ENCODE peak calls at places on chromosome 16, in five cellular contexts. Y is activated naive CD4-positive, alpha-beta T cell treated with anti-CD3 and anti-CD28 coated beads, Interleukin-2, amount 50 U/mL, for 72 hours; G is Right ventricle myocardium superior; X is CD8-positive, alpha-beta T cell; Q is lower lobe of right lung. E is an unnamed sample.

GRCh38 chr16:56817938-56818337 is 47.1 kb upstream of the SLC12A3 start:
- ATAC-seq in G (no peak), Y (no peak), X (no peak), Q (no peak), E (no peak)

GRCh38 chr16:82641336-82641984 is 14.7 kb downstream of the CDH13 start:
- ATAC-seq in Q (no peak), X (peak), Y (peak), G (no peak), E (no peak)

GRCh38 chr16:2085669-2086068 is 37.9 kb downstream of the TSC2 start:
- ATAC-seq in Y (no peak), Q (no peak), G (no peak), X (no peak), E (no peak)

GRCh38 chr16:84193480-84193879 is 2.5 kb downstream of the ADAD2 start:
- ATAC-seq in G (no peak), Q (no peak), Y (peak), X (peak), E (no peak)

GRCh38 chr16:86396318-86396882 is 113.9 kb upstream of the FOXF1 start:
- ATAC-seq in Y (no peak), X (no peak), G (no peak), Q (no peak), E (no peak)

GRCh38 chr16:31868701-31869167 is 4.9 kb upstream of the ZNF267 start:
- ATAC-seq in G (peak), Q (peak), Y (peak), X (peak), E (peak)

GRCh38 chr16:11087691-11088431 is 143.5 kb downstream of the CLEC16A start:
- ATAC-seq in Y (peak), X (peak), G (no peak), Q (no peak), E (no peak)

GRCh38 chr16:2039286-2040030 is 8.2 kb downstream of the NTHL1 start:
- ATAC-seq in Y (no peak), G (peak), X (no peak), Q (peak), E (no peak)

GRCh38 chr16:9039208-9039607 is 52.2 kb upstream of the HAPSTR1 start:
- ATAC-seq in G (no peak), X (no peak), Q (no peak), Y (no peak), E (no peak)

GRCh38 chr16:35596467-35596866 is 2137.1 kb downstream of the TP53TG3F start:
- ATAC-seq in Q (no peak), G (no peak), X (no peak), Y (no peak), E (no peak)

GRCh38 chr16:84847554-84848415 is 28.0 kb downstream of the CRISPLD2 start:
- ATAC-seq in G (no peak), Y (no peak), X (no peak), Q (no peak), E (no peak)

GRCh38 chr16:47493358-47494337 is 32.5 kb downstream of the PHKB start:
- ATAC-seq in G (peak), X (no peak), Y (no peak), Q (no peak), E (no peak)

GRCh38 chr16:18800674-18801196 is 614 bp downstream of the ARL6IP1 start:
- ATAC-seq in G (peak), Y (no peak), Q (peak), X (no peak), E (no peak)

GRCh38 chr16:87837627-87838289 is 31.5 kb downstream of the SLC7A5 start:
- ATAC-seq in X (no peak), Q (no peak), Y (no peak), G (no peak), E (no peak)

GRCh38 chr16:138049-138417 is 440 bp downstream of the NPRL3 start:
- ATAC-seq in X (peak), G (peak), Q (peak), Y (peak), E (peak)

GRCh38 chr16:11285842-11286241 is 4.7 kb upstream of the PRM1 start:
- ATAC-seq in X (no peak), Y (no peak), Q (no peak), G (no peak), E (no peak)

GRCh38 chr16:47574091-47575054 is 113.2 kb downstream of the PHKB start:
- ATAC-seq in G (no peak), Q (peak), X (peak), Y (peak), E (peak)

GRCh38 chr16:62711797-62712196 is 675.6 kb upstream of the CDH8 start:
- ATAC-seq in Q (no peak), G (no peak), X (no peak), Y (no peak), E (no peak)

GRCh38 chr16:30429418-30429677 is 482 bp downstream of the DCTPP1 start:
- ATAC-seq in X (no peak), Y (no peak), Q (no peak), G (no peak), E (no peak)

GRCh38 chr16:46748775-46749705 is 896 bp upstream of the MYLK3 start:
- ATAC-seq in Q (no peak), G (peak), Y (no peak), X (no peak), E (no peak)

GRCh38 chr16:15450624-15451023 is 16.2 kb downstream of the BMERB1 start:
- ATAC-seq in X (no peak), Y (no peak), Q (no peak), G (peak), E (no peak)

GRCh38 chr16:88320947-88321634 is 61.7 kb upstream of the ZNF469 start:
- ATAC-seq in X (no peak), G (no peak), Y (peak), Q (no peak), E (no peak)

GRCh38 chr16:89738538-89739317 is 17.4 kb downstream of the ZNF276 start:
- ATAC-seq in G (no peak), X (no peak), Q (no peak), Y (no peak), E (no peak)

GRCh38 chr16:11148045-11148444 is 108.0 kb downstream of the SOCS1 start:
- ATAC-seq in X (no peak), Q (no peak), Y (no peak), G (no peak), E (no peak)

GRCh38 chr16:49012961-49013726 is 268.5 kb downstream of the CBLN1 start:
- ATAC-seq in G (peak), X (no peak), Q (no peak), Y (no peak), E (no peak)

GRCh38 chr16:89986600-89986999 is 32.7 kb downstream of the DBNDD1 start:
- ATAC-seq in X (no peak), G (no peak), Y (no peak), Q (no peak), E (no peak)

GRCh38 chr16:50676684-50677225 is 4.4 kb downstream of the SNX20 start:
- ATAC-seq in X (no peak), Y (no peak), Q (no peak), G (no peak), E (no peak)

GRCh38 chr16:82016268-82016667 is 5.0 kb upstream of the SDR42E1 start:
- ATAC-seq in X (no peak), Y (no peak), Q (peak), G (no peak), E (peak)

GRCh38 chr16:70430667-70431536 is 8.0 kb downstream of the ST3GAL2 start:
- ATAC-seq in Q (peak), X (peak), Y (peak), G (no peak), E (peak)

GRCh38 chr16:29306953-29307597 is 99.4 kb downstream of the NPIPB11 start:
- ATAC-seq in X (no peak), Q (no peak), G (no peak), Y (no peak), E (peak)

GRCh38 chr16:81276323-81276722 is 37.8 kb downstream of the BCO1 start:
- ATAC-seq in Y (no peak), X (no peak), G (no peak), Q (no peak), E (no peak)

GRCh38 chr16:70576431-70577255 is 53.0 kb downstream of the SF3B3 start:
- ATAC-seq in Q (no peak), Y (peak), G (no peak), X (no peak), E (peak)

GRCh38 chr16:5010576-5011329 is 23.0 kb downstream of the NAGPA start:
- ATAC-seq in Y (no peak), Q (no peak), G (no peak), X (no peak), E (no peak)